ENCODE peak calls at places on chromosome 4, in four cellular contexts. N is GM12878, T is WTC11, Q is SK-N-SH. U is an unnamed sample.

GRCh38 chr4:39975488-39976089 is 2.1 kb downstream of the PDS5A start:
- DNase-seq in N (no peak), Q (no peak), T (no peak), U (peak; percentile 1)

GRCh38 chr4:22430626-22431025 is 85.2 kb downstream of the ADGRA3 start:
- DNase-seq in T (no peak), N (no peak), Q (no peak), U (no peak)

GRCh38 chr4:87227704-87228560 is 7.5 kb upstream of the KLHL8 start:
- DNase-seq in N (no peak), T (no peak), Q (no peak), U (no peak)

GRCh38 chr4:125010776-125011503 is 298.4 kb upstream of the ANKRD50 start:
- DNase-seq in N (no peak), Q (no peak), T (peak; percentile 23), U (no peak)

GRCh38 chr4:69610484-69610883 is 29.0 kb downstream of the UGT2A2 start:
- DNase-seq in N (no peak), Q (no peak), T (no peak), U (no peak)

GRCh38 chr4:141102367-141102766 is 30.9 kb downstream of the RNF150 start:
- DNase-seq in N (no peak), Q (peak; percentile 58), T (no peak), U (no peak)

GRCh38 chr4:150679767-150680088 is 97.8 kb downstream of the MAB21L2 start:
- DNase-seq in Q (no peak), N (no peak), T (no peak), U (no peak)

GRCh38 chr4:98706200-98706813 is 47.9 kb upstream of the TSPAN5 start:
- DNase-seq in T (no peak), Q (no peak), N (no peak), U (no peak)

GRCh38 chr4:55078987-55079386 is 46.4 kb downstream of the KDR start:
- DNase-seq in T (no peak), N (no peak), Q (no peak), U (no peak)

GRCh38 chr4:183220246-183220645 is 99.8 kb downstream of the CLDN22 start:
- DNase-seq in N (no peak), Q (no peak), T (no peak), U (no peak)

GRCh38 chr4:101229116-101229515 is 118.2 kb downstream of the PPP3CA start:
- DNase-seq in N (no peak), Q (no peak), T (no peak), U (no peak)

GRCh38 chr4:100008048-100008447 is 58.0 kb upstream of the H2AZ1 start:
- DNase-seq in Q (no peak), T (no peak), N (no peak), U (no peak)

GRCh38 chr4:16752150-16752549 is 146.3 kb downstream of the LDB2 start:
- DNase-seq in T (no peak), N (no peak), Q (no peak), U (peak; percentile 1)

GRCh38 chr4:84939111-84939510 is 27.4 kb downstream of the WDFY3 start:
- DNase-seq in T (no peak), N (no peak), Q (no peak), U (no peak)

GRCh38 chr4:133162941-133163340 is 13.8 kb downstream of the PCDH10 start:
- DNase-seq in Q (no peak), T (no peak), N (no peak), U (no peak)
- TF ChIP-seq USF1 in Q (no peak), T (no peak), N (no peak), U (no peak)

DNA sequence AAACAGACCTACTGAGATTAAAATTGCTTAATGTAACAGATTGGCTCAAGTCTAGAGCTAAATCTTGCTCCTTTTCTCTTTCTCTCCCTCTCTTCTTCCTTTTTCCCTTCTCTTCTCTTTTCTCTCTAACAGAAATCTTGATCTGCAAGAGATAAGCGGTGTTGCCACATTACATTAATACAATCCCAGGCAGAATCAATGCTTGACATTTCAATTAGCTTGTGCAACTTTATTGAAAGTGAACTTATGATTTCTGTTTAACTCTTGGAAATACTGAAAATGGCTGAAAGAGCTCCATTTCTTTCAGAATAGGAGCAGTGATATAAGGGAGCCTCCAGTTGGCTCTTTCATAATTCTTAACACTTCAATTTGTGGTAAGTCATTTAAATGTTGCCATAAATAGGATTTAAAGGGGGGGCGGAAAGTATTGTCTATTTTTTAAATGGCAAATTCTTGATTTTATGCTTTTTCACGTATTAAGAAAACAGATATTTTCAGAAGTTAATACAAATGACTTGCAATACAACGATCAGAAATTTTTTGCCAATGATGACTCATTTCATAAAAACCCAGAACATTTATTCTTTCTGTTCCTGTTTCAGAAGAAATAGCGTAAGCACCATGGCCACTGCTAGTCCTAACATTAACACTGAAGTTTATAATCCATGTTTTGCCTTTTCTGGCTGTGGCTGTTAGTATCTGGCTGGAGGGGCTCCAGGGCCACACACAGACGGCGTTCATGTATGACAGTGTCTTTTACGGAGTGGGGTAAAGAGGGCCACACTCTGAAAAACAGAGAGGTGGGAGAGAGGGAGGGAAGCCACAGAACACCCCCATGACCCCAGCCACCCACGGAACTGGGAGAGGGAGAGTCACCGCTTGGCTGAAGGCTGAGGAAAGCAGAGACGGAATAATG is 115.7 kb upstream of the FAT1 start:
- DNase-seq in N (no peak), Q (no peak), T (no peak), U (peak; percentile 32)
- TF ChIP-seq USF1 in N (no peak), Q (no peak), T (no peak), U (no peak)

GRCh38 chr4:106507440-106507839 is 138.9 kb upstream of the GIMD1 start:
- DNase-seq in N (no peak), T (no peak), Q (no peak), U (no peak)

GRCh38 chr4:106497271-106497670 is 128.7 kb upstream of the GIMD1 start:
- DNase-seq in T (no peak), N (no peak), Q (no peak), U (no peak)

GRCh38 chr4:106502106-106502699 is 133.6 kb upstream of the GIMD1 start:
- DNase-seq in Q (peak; percentile 62), T (peak; percentile 76), N (no peak), U (peak; percentile 64)
- TF ChIP-seq USF1 in Q (no peak), T (no peak), N (no peak), U (no peak)

GRCh38 chr4:110898290-110898689 is 275.4 kb upstream of the PITX2 start:
- DNase-seq in Q (no peak), N (no peak), T (no peak), U (no peak)

GRCh38 chr4:110897779-110898178 is 274.9 kb upstream of the PITX2 start:
- DNase-seq in Q (no peak), N (no peak), T (no peak), U (no peak)

GRCh38 chr4:110900206-110900769 is 277.4 kb upstream of the PITX2 start:
- DNase-seq in Q (no peak), N (no peak), T (no peak), U (no peak)

GRCh38 chr4:110904435-110905050 is 281.7 kb upstream of the PITX2 start:
- DNase-seq in N (no peak), T (no peak), Q (no peak), U (no peak)

GRCh38 chr4:110902500-110902899 is 279.6 kb upstream of the PITX2 start:
- DNase-seq in T (no peak), N (no peak), Q (no peak), U (no peak)
- TF ChIP-seq USF1 in T (no peak), N (no peak), Q (no peak), U (no peak)

GRCh38 chr4:81912420-81912819 is 440.7 kb upstream of the RASGEF1B start:
- DNase-seq in T (no peak), N (no peak), Q (no peak), U (no peak)

GRCh38 chr4:81905966-81906365 is 434.3 kb upstream of the RASGEF1B start:
- DNase-seq in N (peak; percentile 37), T (no peak), Q (no peak), U (no peak)

DNA sequence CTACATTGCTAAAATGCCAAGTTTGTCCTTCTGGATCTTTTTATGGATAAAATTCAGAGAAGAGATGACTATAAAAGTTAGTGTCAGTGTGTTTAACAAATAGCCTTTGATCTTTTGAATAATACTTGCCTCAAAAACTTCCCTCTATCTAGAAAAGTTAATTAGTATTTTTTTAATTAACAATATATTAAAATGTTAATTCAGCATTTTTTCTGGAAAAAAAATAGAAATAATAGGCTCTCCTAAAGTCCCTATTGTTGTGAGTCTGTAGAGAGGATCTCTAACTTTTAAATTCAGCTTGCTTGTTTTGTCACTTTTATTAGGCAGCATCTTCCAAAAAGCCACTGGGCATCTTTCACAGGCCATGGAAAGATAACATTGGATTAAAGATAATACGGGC is 435.2 kb upstream of the RASGEF1B start:
- DNase-seq in Q (no peak), T (no peak), N (no peak), U (no peak)
- TF ChIP-seq USF1 in Q (no peak), T (no peak), N (no peak), U (no peak)

DNA sequence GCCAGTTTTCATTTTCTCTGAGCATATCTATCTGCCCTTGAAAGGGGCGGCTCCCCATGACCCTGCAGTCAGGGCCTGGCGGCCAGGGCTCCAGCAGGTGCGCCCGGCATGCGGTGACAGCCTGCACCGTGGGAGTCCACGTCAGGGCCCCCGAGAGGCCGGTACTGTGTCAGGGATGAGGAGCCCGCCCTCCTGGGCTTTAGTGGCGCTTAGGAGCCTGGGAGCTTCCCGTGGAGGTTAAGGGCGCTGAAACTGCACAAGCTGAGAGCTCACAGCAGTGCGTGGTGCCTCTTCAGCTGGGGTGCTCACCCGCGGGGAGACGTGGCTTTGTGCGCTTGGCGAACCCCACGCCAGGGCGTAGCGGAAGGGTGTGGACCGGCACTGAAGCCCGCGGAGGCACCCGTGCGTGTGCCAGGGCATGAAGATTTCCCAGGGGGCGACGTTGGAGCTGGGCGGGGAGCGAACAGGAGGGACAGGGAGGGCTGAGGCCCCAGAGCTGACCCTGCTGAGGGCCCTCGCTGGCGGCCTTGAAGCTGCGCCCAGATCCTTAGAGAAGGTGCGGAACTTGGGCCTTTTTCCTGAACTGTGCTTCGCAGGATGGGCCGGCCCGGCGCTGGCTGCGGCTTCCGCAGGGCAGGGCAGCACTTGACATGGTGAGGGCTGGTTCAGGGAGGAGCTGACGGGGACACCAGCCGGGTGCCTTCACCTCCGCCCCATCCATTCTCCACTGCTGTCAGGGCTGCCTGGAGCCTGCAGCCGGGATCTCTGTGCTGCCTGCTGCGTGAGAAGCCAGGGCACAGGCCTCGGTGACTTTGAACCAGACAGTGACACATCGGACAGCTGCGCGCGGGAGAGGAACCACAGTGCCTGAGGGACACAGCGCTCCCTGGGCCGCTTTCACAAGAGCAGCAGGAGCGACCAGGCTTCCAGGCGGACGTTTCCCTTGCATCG is 32.9 kb downstream of the HTT-AS start:
- DNase-seq in T (peak; percentile 37), N (no peak), Q (peak; percentile 62), U (no peak)
- TF ChIP-seq USF1 in T (no peak), N (no peak), Q (no peak), U (no peak)

DNA sequence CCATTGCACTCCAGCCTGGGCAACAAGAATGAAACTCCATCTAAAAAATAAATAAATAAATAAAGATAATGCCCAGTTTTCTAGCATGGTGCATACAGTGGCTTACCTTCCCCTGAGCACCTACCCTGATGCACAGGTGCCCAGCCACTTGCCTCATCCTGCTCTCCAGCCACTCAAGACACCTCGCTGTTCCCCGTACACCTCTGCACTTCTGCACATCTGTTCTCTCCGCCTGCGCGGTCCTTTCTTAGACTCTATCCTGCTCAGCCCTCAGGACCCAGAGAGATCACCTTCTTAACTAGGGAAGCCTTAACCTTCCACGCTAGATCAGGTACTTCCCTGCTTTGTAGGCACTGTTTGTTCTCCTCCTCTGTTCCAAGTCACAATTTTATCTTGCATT is 2.9 kb downstream of the EVC start:
- DNase-seq in T (no peak), N (no peak), Q (no peak), U (no peak)
- TF ChIP-seq USF1 in T (no peak), N (no peak), Q (no peak), U (no peak)

GRCh38 chr4:6619466-6620255 is 20.8 kb upstream of the MRFAP1 start:
- DNase-seq in T (no peak), Q (peak; percentile 11), N (no peak), U (no peak)
- TF ChIP-seq USF1 in T (no peak), Q (no peak), N (no peak), U (no peak)

U was measured in K562.